ENCODE peak calls at places on chromosomes 5 and 9, in six cellular contexts. U, T, O, P, X and Q are unnamed samples.

GRCh38 chr5:180102636-180103035 is 31.1 kb upstream of the RNF130 start:
- DNase-seq in U (no peak), P (no peak), T (no peak), X (no peak), O (no peak), Q (no peak)

GRCh38 chr9:22649384-22649783 is 202.8 kb downstream of the DMRTA1 start:
- DNase-seq in O (no peak), T (no peak), U (no peak), P (no peak), X (no peak), Q (no peak)

GRCh38 chr9:107422189-107422802 is 67.3 kb downstream of the KLF4 start:
- DNase-seq in P (peak), T (peak), X (peak), O (peak), U (peak), Q (peak)

GRCh38 chr5:181058786-181059296 is 18.8 kb downstream of the BTNL9 start:
- DNase-seq in U (no peak), X (no peak), O (no peak), T (no peak), P (no peak), Q (no peak)

GRCh38 chr5:35771321-35771720 is 85.4 kb upstream of the IL7R start:
- DNase-seq in P (no peak), O (no peak), U (no peak), T (no peak), X (peak), Q (no peak)

GRCh38 chr9:105216440-105217178 is 27.8 kb upstream of the SLC44A1 start:
- DNase-seq in O (no peak), X (no peak), U (no peak), P (no peak), T (no peak), Q (no peak)

GRCh38 chr5:59496524-59497134 is 396.9 kb downstream of the PDE4D start:
- DNase-seq in X (peak), T (no peak), O (no peak), P (peak), U (peak), Q (no peak)

GRCh38 chr5:18553269-18553668 is 919.0 kb downstream of the TAF11L14 start:
- DNase-seq in O (no peak), X (peak), T (no peak), U (no peak), P (no peak), Q (no peak)

GRCh38 chr5:125298711-125299379 is 552.4 kb upstream of the ZNF608 start:
- DNase-seq in P (no peak), U (no peak), O (no peak), X (no peak), T (no peak), Q (no peak)

GRCh38 chr5:146283344-146283761 is 55.3 kb upstream of the POU4F3 start:
- DNase-seq in U (no peak), O (no peak), P (no peak), X (peak), T (no peak), Q (no peak)

GRCh38 chr5:124935060-124935459 is 188.6 kb upstream of the ZNF608 start:
- DNase-seq in U (peak), T (no peak), P (no peak), X (no peak), O (no peak), Q (no peak)

GRCh38 chr5:158382473-158382872 is 523.5 kb upstream of the CLINT1 start:
- DNase-seq in T (peak), X (peak), U (peak), O (no peak), P (no peak), Q (peak)

GRCh38 chr5:131947445-131947844 is 2.0 kb upstream of the MEIKIN start:
- DNase-seq in U (no peak), X (peak), P (no peak), T (no peak), O (no peak), Q (no peak)

GRCh38 chr9:14710804-14711203 is 11.7 kb downstream of the CER1 start:
- DNase-seq in O (no peak), T (no peak), U (no peak), X (peak), P (no peak), Q (no peak)

GRCh38 chr9:22010881-22011625 is 1.9 kb upstream of the CDKN2B start:
- DNase-seq in U (no peak), P (no peak), O (no peak), T (no peak), X (no peak), Q (no peak)

GRCh38 chr9:117434568-117434967 is 19.7 kb upstream of the ASTN2 start:
- DNase-seq in P (no peak), U (no peak), T (no peak), O (no peak), X (no peak), Q (no peak)

GRCh38 chr9:133141833-133142594 is 21.0 kb upstream of the RALGDS start:
- DNase-seq in O (peak), P (peak), X (no peak), U (no peak), T (no peak), Q (no peak)

GRCh38 chr9:69180670-69181069 is 6.6 kb downstream of the TJP2 start:
- DNase-seq in T (no peak), O (no peak), U (peak), P (no peak), X (peak), Q (no peak)

GRCh38 chr5:132506094-132506692 is 15.6 kb upstream of the IRF1 start:
- DNase-seq in U (peak), P (no peak), X (peak), T (no peak), O (no peak), Q (no peak)

GRCh38 chr5:122656107-122656506 is 118.8 kb upstream of the SNX2 start:
- DNase-seq in P (no peak), U (no peak), X (no peak), O (no peak), T (no peak), Q (no peak)

GRCh38 chr5:134110382-134110781 is 4.1 kb upstream of the TCF7 start:
- DNase-seq in T (no peak), U (no peak), X (no peak), O (no peak), P (no peak), Q (peak)

GRCh38 chr5:148687427-148687826 is 33.1 kb upstream of the HTR4 start:
- DNase-seq in U (peak), P (no peak), X (peak), T (no peak), O (no peak), Q (no peak)

GRCh38 chr5:54013556-54014157 is 296.7 kb downstream of the ARL15 start:
- DNase-seq in X (peak), O (no peak), P (no peak), T (peak), U (peak), Q (peak)

GRCh38 chr5:146208916-146209522 is 5.6 kb downstream of the RBM27 start:
- DNase-seq in U (no peak), P (no peak), O (no peak), T (no peak), X (peak), Q (no peak)

GRCh38 chr9:89662718-89663246 is 58.0 kb downstream of the GADD45G start:
- DNase-seq in P (no peak), X (no peak), T (no peak), U (no peak), O (no peak), Q (no peak)

GRCh38 chr5:33195431-33196128 is 245.2 kb upstream of the TARS1 start:
- DNase-seq in U (no peak), X (peak), T (no peak), P (no peak), O (no peak), Q (no peak)

GRCh38 chr9:132078369-132079356 is 1.0 kb downstream of the MED27 start:
- DNase-seq in X (peak), O (no peak), U (peak), P (no peak), T (peak), Q (no peak)

GRCh38 chr5:16542275-16542674 is 74.5 kb downstream of the RETREG1 start:
- DNase-seq in U (no peak), P (no peak), O (no peak), X (no peak), T (no peak), Q (no peak)

GRCh38 chr5:82045526-82046267 is 73.9 kb downstream of the ATG10 start:
- DNase-seq in X (peak), T (no peak), U (no peak), P (no peak), O (no peak), Q (no peak)

GRCh38 chr9:129627556-129628492 is 1.9 kb downstream of the NTMT1 start:
- DNase-seq in P (no peak), X (no peak), T (no peak), O (no peak), U (no peak), Q (no peak)

DNA sequence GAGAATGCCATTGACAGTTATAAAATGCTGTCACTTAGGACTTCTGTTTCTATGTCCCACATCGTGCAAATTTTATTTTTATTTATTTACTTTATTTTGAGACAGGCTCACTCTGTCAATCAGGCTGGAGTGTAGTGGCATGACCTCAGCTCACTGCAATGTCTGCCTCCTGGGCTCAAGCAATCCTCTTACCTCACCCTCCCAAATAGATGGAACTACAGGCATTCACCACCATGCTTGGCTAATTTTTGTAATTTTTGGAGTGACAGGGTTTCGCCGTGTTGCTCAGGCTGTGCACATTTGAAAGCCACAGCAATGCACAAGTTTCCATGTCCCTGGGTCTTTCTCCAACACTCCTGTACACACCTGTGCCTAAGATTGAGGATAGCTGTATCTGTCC is 51.8 kb downstream of the ADAMTS16 start:
- DNase-seq in U (no peak), T (no peak), P (no peak), O (no peak), X (no peak), Q (no peak)
- TF ChIP-seq CTCF in U (no peak), T (no peak), P (no peak), O (no peak), X (no peak), Q (no peak)

GRCh38 chr5:73996181-73996770 is 370.3 kb downstream of the ARHGEF28 start:
- DNase-seq in P (no peak), O (no peak), T (no peak), U (no peak), X (no peak), Q (no peak)

GRCh38 chr5:73998496-73998895 is 372.5 kb downstream of the ARHGEF28 start:
- DNase-seq in T (no peak), O (no peak), P (no peak), U (no peak), X (no peak), Q (no peak)

GRCh38 chr5:73994963-73995362 is 369.0 kb downstream of the ARHGEF28 start:
- DNase-seq in O (no peak), P (no peak), U (no peak), X (peak), T (no peak), Q (no peak)

GRCh38 chr5:73999306-73999705 is 373.3 kb downstream of the ARHGEF28 start:
- DNase-seq in P (no peak), T (no peak), X (no peak), U (no peak), O (no peak), Q (no peak)

GRCh38 chr5:73997936-73998335 is 371.9 kb downstream of the ARHGEF28 start:
- DNase-seq in T (no peak), U (no peak), P (no peak), O (no peak), X (no peak), Q (no peak)
- H3K4me3 ChIP-seq in T (no peak), U (no peak), P (no peak), O (no peak), X (no peak), Q (no peak)

GRCh38 chr9:91495450-91495849 is 71.8 kb upstream of the NFIL3 start:
- DNase-seq in O (no peak), P (no peak), U (no peak), T (no peak), X (peak), Q (no peak)
- H3K27ac ChIP-seq in O (no peak), P (no peak), U (no peak), T (no peak), X (no peak), Q (peak)

DNA sequence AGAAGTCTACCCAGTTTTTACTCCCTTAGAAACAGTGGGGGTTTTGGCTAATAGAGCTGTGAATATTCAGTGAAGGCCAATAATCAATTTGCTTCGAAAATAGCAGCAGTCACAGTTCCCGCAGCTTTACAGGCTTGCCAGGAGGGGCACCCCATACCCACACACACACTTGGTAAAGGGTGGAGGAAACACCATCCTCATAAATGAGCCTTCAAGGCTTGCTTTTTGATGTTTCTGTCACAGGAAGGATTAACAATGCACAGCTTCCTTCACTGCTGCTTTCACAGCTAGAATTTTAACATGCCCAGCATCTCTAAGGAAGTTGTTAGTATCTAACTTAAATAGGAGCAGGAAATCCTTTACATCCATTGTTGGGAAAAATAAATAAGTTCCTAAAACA is 1247.5 kb upstream of the C9orf72 start:
- DNase-seq in X (no peak), U (no peak), P (no peak), O (no peak), T (no peak), Q (no peak)
- TF ChIP-seq CTCF in X (peak), U (no peak), P (no peak), O (no peak), T (no peak), Q (no peak)

GRCh38 chr9:95044731-95045508 is 272.6 kb downstream of the FANCC start:
- DNase-seq in P (peak), O (no peak), T (peak), U (peak), X (no peak), Q (peak)
- H3K4me3 ChIP-seq in P (peak), O (no peak), T (peak), U (no peak), X (no peak), Q (no peak)

DNA sequence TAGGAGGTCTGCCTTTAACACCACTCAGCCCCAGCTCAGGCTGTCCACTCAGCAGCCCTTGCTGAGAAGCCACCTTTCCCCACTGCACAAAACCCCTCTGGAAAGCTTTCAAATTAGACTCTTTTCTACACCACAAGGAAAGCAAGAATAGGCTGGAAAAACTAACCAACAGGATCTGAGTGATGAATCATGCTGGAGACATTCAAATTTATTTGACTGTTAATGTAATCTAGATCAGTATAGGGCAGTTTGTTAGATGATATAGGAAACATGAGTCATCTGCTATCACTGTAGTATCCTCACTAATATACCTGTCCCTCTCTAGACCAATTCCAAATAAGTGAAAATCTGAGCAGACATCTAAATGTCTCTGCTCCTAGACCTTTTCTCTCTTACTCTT is 127.8 kb upstream of the PAM start:
- DNase-seq in P (no peak), X (peak), O (no peak), U (no peak), T (no peak), Q (no peak)
- H3K27ac ChIP-seq in P (no peak), X (peak), O (no peak), U (no peak), T (no peak), Q (no peak)

GRCh38 chr5:99169309-99169708 is 240.5 kb upstream of the CHD1 start:
- DNase-seq in P (no peak), X (peak), T (no peak), O (no peak), U (no peak), Q (no peak)
- TF ChIP-seq CTCF in P (no peak), X (peak), T (no peak), O (no peak), U (peak), Q (no peak)